ENCODE peak calls at places on chromosomes 12 and 14, in eight cellular contexts. X is pons, P is endothelial cell, I is iris pigment epithelial cell, D is ELF-1, F is cardiac fibroblast, W is HEK293T, J is upper lobe of left lung. E is an unnamed sample.

GRCh38 chr12:48796976-48797375 is 8.1 kb upstream of the ADCY6 start:
- DNase-seq in X (no peak), P (no peak), I (no peak), D (no peak), F (no peak), W (no peak), J (no peak), E (no peak)

GRCh38 chr12:69688021-69688420 is 11.1 kb downstream of the BEST3 start:
- DNase-seq in X (no peak), P (no peak), I (peak), D (peak), F (no peak), W (no peak), J (no peak), E (no peak)

GRCh38 chr14:22671622-22672021 is 27.5 kb upstream of the OR6J1 start:
- DNase-seq in X (no peak), P (no peak), I (no peak), D (no peak), F (no peak), W (no peak), J (no peak), E (no peak)

GRCh38 chr12:34349673-34349961 is 327.3 kb downstream of the ALG10 start:
- DNase-seq in X (no peak), P (no peak), I (no peak), D (no peak), F (no peak), W (no peak), J (no peak), E (no peak)

GRCh38 chr12:132560831-132561783 is 49.3 kb downstream of the LRCOL1 start:
- DNase-seq in X (no peak), P (peak), I (peak), D (peak), F (peak), W (peak), J (peak), E (peak)

GRCh38 chr12:78331764-78332163 is 501.1 kb downstream of the NAV3 start:
- DNase-seq in X (peak), P (no peak), I (no peak), D (no peak), F (peak), W (no peak), J (no peak), E (no peak)

GRCh38 chr12:6582196-6582595 is 14.1 kb upstream of the NOP2 start:
- DNase-seq in X (no peak), P (no peak), I (no peak), D (peak), F (no peak), W (peak), J (no peak), E (no peak)

GRCh38 chr12:22262309-22262708 is 72.2 kb downstream of the ST8SIA1 start:
- DNase-seq in X (no peak), P (no peak), I (no peak), D (peak), F (peak), W (no peak), J (no peak), E (no peak)

GRCh38 chr12:63419119-63419518 is 249.2 kb downstream of the DPY19L2 start:
- DNase-seq in X (no peak), P (no peak), I (no peak), D (peak), F (no peak), W (no peak), J (no peak), E (peak)

GRCh38 chr12:73186272-73186671 is 914.1 kb downstream of the TRHDE start:
- DNase-seq in X (no peak), P (no peak), I (no peak), D (no peak), F (no peak), W (no peak), J (no peak), E (no peak)

GRCh38 chr14:51401756-51402155 is 161.7 kb downstream of the TMX1 start:
- DNase-seq in X (no peak), P (no peak), I (no peak), D (no peak), F (peak), W (no peak), J (no peak), E (no peak)

E was measured in A549.